ENCODE peak calls at places on chromosome 12, in seven cellular contexts. J is breast epithelium; D is CD4-positive, alpha-beta memory T cell; L is AG04450; N is Peyer's patch; P is osteoblast; U is tibial artery. Y is an unnamed sample.

GRCh38 chr12:43309845-43310405 is 242.1 kb downstream of the ADAMTS20 start:
- DNase-seq in J (no peak), D (no peak), L (peak; percentile 96), N (no peak), P (peak; percentile 76), U (no peak), Y (no peak)

GRCh38 chr12:47085815-47086252 is 6.1 kb upstream of the AMIGO2 start:
- DNase-seq in J (no peak), D (peak; percentile 46), L (no peak), N (peak; percentile 58), P (peak; percentile 34), U (no peak), Y (no peak)

GRCh38 chr12:58095002-58095401 is 153.6 kb downstream of the ATP23 start:
- DNase-seq in J (no peak), D (no peak), L (no peak), N (no peak), P (no peak), U (no peak), Y (no peak)

GRCh38 chr12:1948883-1949282 is 30.4 kb upstream of the CACNA2D4 start:
- DNase-seq in J (no peak), D (no peak), L (no peak), N (no peak), P (no peak), U (no peak), Y (no peak)

GRCh38 chr12:94266796-94267529 is 118.6 kb downstream of the PLXNC1 start:
- DNase-seq in J (no peak), D (no peak), L (peak; percentile 43), N (no peak), P (peak; percentile 78), U (no peak), Y (no peak)

GRCh38 chr12:44000309-44000952 is 164.6 kb downstream of the TMEM117 start:
- DNase-seq in J (no peak), D (peak; percentile 3), L (peak; percentile 6), N (peak; percentile 48), P (peak; percentile 58), U (no peak), Y (no peak)

GRCh38 chr12:115155665-115156645 is 472.0 kb upstream of the TBX3 start:
- DNase-seq in J (no peak), D (no peak), L (peak; percentile 59), N (no peak), P (peak; percentile 84), U (no peak), Y (no peak)

GRCh38 chr12:104485651-104486341 is 29.0 kb downstream of the CHST11 start:
- DNase-seq in J (no peak), D (peak; percentile 80), L (no peak), N (peak; percentile 71), P (no peak), U (no peak), Y (no peak)

GRCh38 chr12:38124247-38125012 is 192.1 kb upstream of the ALG10B start:
- DNase-seq in J (no peak), D (no peak), L (no peak), N (no peak), P (no peak), U (no peak), Y (no peak)

GRCh38 chr12:132523576-132524331 is 33.8 kb downstream of the FBRSL1 start:
- DNase-seq in J (peak; percentile 74), D (peak; percentile 62), L (no peak), N (peak; percentile 89), P (peak; percentile 99), U (no peak), Y (peak; percentile 83)

GRCh38 chr12:11757531-11757930 is 108.1 kb downstream of the ETV6 start:
- DNase-seq in J (no peak), D (no peak), L (no peak), N (no peak), P (no peak), U (no peak), Y (no peak)

GRCh38 chr12:12214635-12215131 is 52.2 kb downstream of the LRP6 start:
- DNase-seq in J (no peak), D (no peak), L (no peak), N (no peak), P (no peak), U (no peak), Y (no peak)

GRCh38 chr12:46388427-46388992 is 15.9 kb upstream of the SLC38A2 start:
- DNase-seq in J (no peak), D (no peak), L (no peak), N (no peak), P (no peak), U (no peak), Y (no peak)

GRCh38 chr12:80400591-80400991 is 43.4 kb upstream of the PTPRQ start:
- DNase-seq in J (no peak), D (no peak), L (no peak), N (no peak), P (peak; percentile 66), U (no peak), Y (peak; percentile 46)

GRCh38 chr12:5395443-5396401 is 36.2 kb upstream of the NTF3 start:
- DNase-seq in J (no peak), D (no peak), L (no peak), N (no peak), P (no peak), U (no peak), Y (no peak)

DNA sequence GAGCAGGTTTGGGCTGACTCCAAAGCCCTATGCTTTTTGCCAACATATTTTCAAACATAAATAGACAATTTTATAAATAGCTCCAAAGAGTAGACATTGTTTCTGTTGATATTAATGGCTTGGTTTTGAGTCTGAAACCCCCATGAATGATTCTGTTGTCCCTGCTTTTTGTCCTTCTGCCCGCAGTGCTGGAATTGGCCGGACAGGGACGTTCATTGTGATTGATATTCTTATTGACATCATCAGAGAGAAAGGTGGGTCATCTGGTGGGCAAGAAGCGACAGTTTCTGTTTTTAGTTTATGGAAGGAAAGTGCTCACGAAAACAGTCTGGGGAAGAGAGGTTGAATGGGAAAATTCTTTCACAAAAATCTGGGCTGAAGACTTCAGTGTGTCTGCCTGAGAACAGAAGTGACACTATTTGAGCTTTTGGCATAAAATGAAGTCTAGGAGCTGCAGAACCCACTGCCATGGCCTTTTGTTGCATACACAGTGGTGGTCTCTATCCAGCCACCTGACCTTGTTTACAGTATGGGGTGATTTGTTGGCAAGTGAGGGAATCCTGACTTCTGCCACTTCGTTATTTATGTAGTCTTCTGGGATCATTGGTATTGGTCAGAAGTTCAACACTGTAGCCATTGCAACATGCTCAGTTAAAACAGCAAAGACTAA is 69.6 kb downstream of the PTPN11 start:
- DNase-seq in J (no peak), D (no peak), L (no peak), N (no peak), P (no peak), U (no peak), Y (no peak)
- H3K27ac ChIP-seq in J (no peak overlapping the region), D (no peak overlapping the region), L (no peak overlapping the region), N (no peak overlapping the region), P (no peak overlapping the region), U (no peak overlapping the region), Y (no peak overlapping the region)

GRCh38 chr12:130827432-130827831 is 11.6 kb downstream of the STX2 start:
- DNase-seq in J (no peak), D (no peak), L (no peak), N (no peak), P (no peak), U (no peak), Y (no peak)
- H3K27ac ChIP-seq in J (no peak overlapping the region), D (no peak overlapping the region), L (peak overlapping the region; percentile 39), N (no peak overlapping the region), P (peak overlapping the region; percentile 26), U (no peak overlapping the region), Y (peak overlapping the region; percentile 47)

GRCh38 chr12:93115646-93116045 is 186.6 kb upstream of the EEA1 start:
- DNase-seq in J (no peak), D (no peak), L (no peak), N (no peak), P (no peak), U (no peak), Y (no peak)
- H3K27ac ChIP-seq in J (no peak overlapping the region), D (no peak overlapping the region), L (peak overlapping the region; percentile 21), N (no peak overlapping the region), P (no peak overlapping the region), U (peak overlapping the region; percentile 14), Y (no peak overlapping the region)

GRCh38 chr12:123058980-123059379 is 78.5 kb downstream of the ARL6IP4 start:
- DNase-seq in J (no peak), D (no peak), L (no peak), N (no peak), P (no peak), U (no peak), Y (peak; percentile 46)
- H3K27ac ChIP-seq in J (peak overlapping the region; percentile 14), D (no peak overlapping the region), L (no peak overlapping the region), N (no peak overlapping the region), P (no peak overlapping the region), U (no peak overlapping the region), Y (peak overlapping the region; percentile 25)

GRCh38 chr12:111932241-111932640 is 80.7 kb downstream of the TMEM116 start:
- DNase-seq in J (no peak), D (no peak), L (no peak), N (no peak), P (no peak), U (no peak), Y (no peak)

GRCh38 chr12:111942557-111942956 is 70.4 kb downstream of the TMEM116 start:
- DNase-seq in J (no peak), D (no peak), L (peak; percentile 79), N (no peak), P (peak; percentile 22), U (no peak), Y (no peak)

GRCh38 chr12:111937429-111937828 is 75.5 kb downstream of the TMEM116 start:
- DNase-seq in J (no peak), D (no peak), L (no peak), N (no peak), P (peak; percentile 38), U (no peak), Y (no peak)

DNA sequence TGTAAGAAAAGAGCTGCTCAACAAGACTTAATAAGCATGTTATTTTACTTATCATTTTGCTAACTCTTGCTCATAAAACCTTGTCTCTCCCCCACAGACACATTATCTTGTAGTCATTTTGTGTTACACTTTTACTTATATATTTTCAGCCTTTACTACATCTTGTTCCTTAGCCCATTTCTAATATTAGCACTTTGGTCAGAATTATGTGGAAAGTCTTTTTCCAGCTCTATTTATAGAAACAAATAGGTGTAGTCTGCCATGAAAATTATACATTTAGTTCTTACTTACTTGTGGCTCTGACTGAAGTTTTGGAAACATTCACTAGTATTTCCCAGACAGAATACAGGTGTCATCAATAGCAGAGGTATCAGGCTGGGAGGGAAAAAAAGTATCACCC is 76.1 kb downstream of the TMEM116 start:
- DNase-seq in J (no peak), D (no peak), L (no peak), N (no peak), P (no peak), U (no peak), Y (no peak)
- H3K27ac ChIP-seq in J (no peak overlapping the region), D (no peak overlapping the region), L (no peak overlapping the region), N (no peak overlapping the region), P (no peak overlapping the region), U (peak overlapping the region; percentile 53), Y (no peak overlapping the region)

DNA sequence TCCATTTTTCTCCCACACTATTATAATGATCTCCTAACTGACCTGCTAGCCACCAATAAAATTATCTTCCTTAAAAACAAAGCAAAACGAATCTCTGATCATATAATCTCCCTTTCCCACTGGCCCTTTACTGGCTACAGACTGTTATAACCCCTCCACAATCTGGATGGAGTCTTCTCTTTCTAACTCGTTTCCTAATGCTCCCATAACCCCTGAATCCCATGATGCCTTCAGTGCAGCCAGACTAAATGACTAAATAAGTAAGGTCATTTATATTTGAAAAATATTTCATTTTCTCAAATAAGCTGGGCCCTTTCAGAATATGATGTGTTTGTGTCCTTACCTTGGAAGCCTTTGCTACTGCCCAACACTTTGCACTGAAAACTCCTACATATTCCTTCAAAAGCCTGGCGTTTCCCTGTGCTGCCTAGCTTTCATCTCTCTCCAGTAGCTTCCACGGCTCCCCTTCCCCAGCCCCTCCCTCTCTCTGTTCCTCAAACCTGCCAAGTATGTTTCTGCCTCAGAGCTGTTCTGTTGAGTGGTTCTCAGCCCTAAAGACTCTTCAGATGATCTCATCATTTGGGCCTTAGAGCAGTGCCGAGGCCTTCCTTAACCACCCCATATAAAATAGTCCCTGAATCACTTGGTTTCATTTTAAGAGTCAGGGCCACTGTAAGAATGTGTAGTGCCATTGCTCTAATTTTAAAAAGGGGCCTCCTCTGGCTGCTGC is 91.7 kb downstream of the MYRFL start:
- DNase-seq in J (no peak), D (no peak), L (no peak), N (no peak), P (no peak), U (no peak), Y (no peak)
- H3K27ac ChIP-seq in J (peak overlapping the region; percentile 40), D (no peak overlapping the region), L (no peak overlapping the region), N (no peak overlapping the region), P (no peak overlapping the region), U (peak overlapping the region; percentile 48), Y (no peak overlapping the region)